ENCODE peak calls at places on chromosome 9, in eight cellular contexts. B, S, U, W, J, M, C and T are unnamed samples.

GRCh38 chr9:71909887-71910601 is 949 bp downstream of the ABHD17B start:
- DNase-seq in U (no peak), W (peak), B (peak), M (peak), C (peak), J (peak), S (no peak), T (peak)

GRCh38 chr9:79674052-79674777 is 102.5 kb downstream of the TLE4 start:
- DNase-seq in W (no peak), S (no peak), M (no peak), C (no peak), B (no peak), U (no peak), J (no peak), T (no peak)

GRCh38 chr9:113005777-113006176 is 6.2 kb downstream of the ZNF883 start:
- DNase-seq in B (no peak), S (no peak), U (no peak), M (no peak), W (no peak), C (no peak), J (no peak), T (no peak)

GRCh38 chr9:125985998-125986655 is 239.0 kb downstream of the PBX3 start:
- DNase-seq in C (no peak), U (no peak), M (no peak), S (no peak), J (no peak), B (no peak), W (no peak), T (no peak)

GRCh38 chr9:99259231-99259918 is 37.3 kb downstream of the SEC61B start:
- DNase-seq in M (no peak), W (peak), J (no peak), U (peak), C (peak), B (peak), S (no peak), T (no peak)

GRCh38 chr9:92196909-92197308 is 81.7 kb upstream of the SPTLC1 start:
- DNase-seq in W (no peak), J (no peak), U (no peak), B (no peak), S (no peak), M (no peak), C (no peak), T (peak)

GRCh38 chr9:68979538-68980314 is 34.2 kb downstream of the PRKACG start:
- DNase-seq in C (no peak), J (no peak), S (no peak), U (no peak), M (no peak), B (no peak), W (no peak), T (peak)

GRCh38 chr9:73649552-73649951 is 497.9 kb downstream of the ANXA1 start:
- DNase-seq in U (no peak), J (no peak), S (no peak), C (no peak), W (no peak), B (no peak), M (no peak), T (no peak)

GRCh38 chr9:20670395-20670794 is 13.7 kb upstream of the FOCAD start:
- DNase-seq in U (no peak), J (no peak), B (no peak), W (no peak), C (no peak), M (no peak), S (no peak), T (no peak)

GRCh38 chr9:27162045-27162444 is 53.0 kb downstream of the TEK start:
- DNase-seq in J (no peak), W (no peak), M (no peak), S (no peak), U (no peak), C (no peak), B (no peak), T (peak)

GRCh38 chr9:121269888-121270254 is 1.9 kb downstream of the GSN start:
- DNase-seq in U (no peak), S (no peak), B (no peak), J (no peak), W (no peak), C (no peak), M (no peak), T (no peak)

GRCh38 chr9:111913159-111913558 is 16.5 kb downstream of the UGCG start:
- DNase-seq in B (no peak), U (no peak), M (no peak), J (no peak), C (no peak), W (no peak), S (no peak), T (peak)

GRCh38 chr9:138051586-138052321 is 174.2 kb downstream of the CACNA1B start:
- DNase-seq in W (no peak), S (no peak), U (peak), B (no peak), C (no peak), J (no peak), M (no peak), T (no peak)

GRCh38 chr9:85155380-85155779 is 485.9 kb downstream of the NTRK2 start:
- DNase-seq in W (no peak), J (no peak), C (no peak), B (no peak), U (no peak), M (no peak), S (no peak), T (no peak)

GRCh38 chr9:108297025-108297424 is 558.8 kb downstream of the ACTL7B start:
- DNase-seq in C (no peak), B (no peak), U (no peak), M (no peak), S (peak), W (peak), J (no peak), T (peak)

GRCh38 chr9:124259273-124260078 is 1.7 kb downstream of the NEK6 start:
- DNase-seq in W (peak), C (no peak), S (no peak), B (no peak), J (no peak), U (no peak), M (peak), T (peak)